ENCODE peak calls at places on chromosomes 13 and 19, in seven cellular contexts. W, M, V, Y, Z, P and E are unnamed samples.

GRCh38 chr19:34416021-34416545 is 11.9 kb downstream of the PDCD2L start:
- DNase-seq in W (no peak), M (no peak), V (no peak), Y (no peak), Z (no peak), P (no peak), E (no peak)

GRCh38 chr13:23674795-23675640 is 104.8 kb downstream of the TNFRSF19 start:
- DNase-seq in W (no peak), M (no peak), V (no peak), Y (no peak), Z (no peak), P (no peak), E (no peak)

GRCh38 chr13:41452462-41452861 is 4.9 kb upstream of the RGCC start:
- DNase-seq in W (no peak), M (no peak), V (no peak), Y (no peak), Z (no peak), P (no peak), E (no peak)

GRCh38 chr13:75452564-75452963 is 29.4 kb downstream of the TBC1D4 start:
- DNase-seq in W (no peak), M (no peak), V (no peak), Y (no peak), Z (no peak), P (no peak), E (no peak)

GRCh38 chr19:7063339-7063738 is 4.9 kb upstream of the MBD3L3 start:
- DNase-seq in W (peak), M (no peak), V (no peak), Y (no peak), Z (no peak), P (no peak), E (no peak)

GRCh38 chr19:37654525-37654832 is 786 bp downstream of the ZFP30 start:
- DNase-seq in W (no peak), M (no peak), V (no peak), Y (no peak), Z (peak), P (no peak), E (no peak)

GRCh38 chr19:52735734-52736133 is 890 bp upstream of the ZNF611 start:
- DNase-seq in W (peak), M (peak), V (no peak), Y (no peak), Z (no peak), P (peak), E (no peak)

GRCh38 chr13:33353210-33353609 is 67.7 kb upstream of the STARD13 start:
- DNase-seq in W (no peak), M (peak), V (no peak), Y (no peak), Z (peak), P (peak), E (no peak)

GRCh38 chr19:11142528-11143171 is 12.9 kb downstream of the SPC24 start:
- DNase-seq in W (peak), M (peak), V (no peak), Y (no peak), Z (no peak), P (peak), E (no peak)

GRCh38 chr19:53868892-53869804 is 1.5 kb downstream of the MYADM start:
- DNase-seq in W (peak), M (peak), V (peak), Y (peak), Z (peak), P (peak), E (peak)

GRCh38 chr13:44293908-44294735 is 79.5 kb upstream of the SERP2 start:
- DNase-seq in W (no peak), M (no peak), V (no peak), Y (no peak), Z (no peak), P (no peak), E (no peak)

GRCh38 chr19:4988770-4989251 is 19.9 kb downstream of the KDM4B start:
- DNase-seq in W (peak), M (no peak), V (no peak), Y (no peak), Z (no peak), P (peak), E (no peak)

GRCh38 chr19:9885077-9885552 is 50.0 kb downstream of the PIN1 start:
- DNase-seq in W (peak), M (no peak), V (no peak), Y (no peak), Z (no peak), P (peak), E (no peak)

GRCh38 chr13:51620165-51620983 is 36.1 kb downstream of the WDFY2 start:
- DNase-seq in W (no peak), M (no peak), V (no peak), Y (no peak), Z (no peak), P (no peak), E (no peak)

GRCh38 chr13:95494082-95494681 is 58.3 kb upstream of the CLDN10 start:
- DNase-seq in W (peak), M (no peak), V (no peak), Y (no peak), Z (peak), P (no peak), E (no peak)

GRCh38 chr19:17832443-17833208 is 11.3 kb upstream of the INSL3 start:
- DNase-seq in W (no peak), M (no peak), V (no peak), Y (no peak), Z (no peak), P (no peak), E (no peak)

GRCh38 chr19:29098863-29099481 is 114.0 kb downstream of the UQCRFS1 start:
- DNase-seq in W (peak), M (peak), V (no peak), Y (no peak), Z (no peak), P (peak), E (no peak)

GRCh38 chr19:48624791-48625723 is 5.8 kb downstream of the SPHK2 start:
- DNase-seq in W (peak), M (no peak), V (no peak), Y (no peak), Z (no peak), P (no peak), E (no peak)

GRCh38 chr13:87089391-87089790 is 581.8 kb upstream of the SLITRK5 start:
- DNase-seq in W (no peak), M (no peak), V (no peak), Y (no peak), Z (no peak), P (no peak), E (no peak)

GRCh38 chr13:42049454-42049780 is 969 bp downstream of the DGKH start:
- DNase-seq in W (no peak), M (no peak), V (no peak), Y (no peak), Z (no peak), P (no peak), E (no peak)

GRCh38 chr13:60152114-60152513 is 11.6 kb downstream of the DIAPH3 start:
- DNase-seq in W (no peak), M (no peak), V (no peak), Y (no peak), Z (no peak), P (no peak), E (no peak)

GRCh38 chr19:54154603-54155345 is 4.7 kb downstream of the LENG1 start:
- DNase-seq in W (no peak), M (no peak), V (no peak), Y (peak), Z (no peak), P (no peak), E (no peak)